ENCODE peak calls at places on chromosomes 4 and X, in eight cellular contexts. One of them, this sample, is unnamed.

GRCh38 chr4:57233391-57233790 is 123.2 kb upstream of the IGFBP7 start:
- DNase-seq in cardiac muscle cell: peak; percentile 45
- DNase-seq in GM23248: peak; percentile 63
- DNase-seq in neural progenitor cell: no peak
- DNase-seq in lung: no peak
- DNase-seq in spleen: no peak
- DNase-seq in tibial artery: no peak
- DNase-seq in esophagus muscularis mucosa: no peak
- DNase-seq in this sample: no peak

GRCh38 chr4:183905593-183906485 is 732 bp downstream of the STOX2 start:
- DNase-seq in cardiac muscle cell: peak; percentile 46
- DNase-seq in GM23248: peak; percentile 32
- DNase-seq in neural progenitor cell: peak; percentile 83
- DNase-seq in lung: peak; percentile 34
- DNase-seq in spleen: no peak
- DNase-seq in tibial artery: peak; percentile 28
- DNase-seq in esophagus muscularis mucosa: no peak
- DNase-seq in this sample: peak; percentile 77

GRCh38 chr4:145890689-145891088 is 47.9 kb downstream of the ZNF827 start:
- DNase-seq in cardiac muscle cell: no peak
- DNase-seq in GM23248: no peak
- DNase-seq in neural progenitor cell: no peak
- DNase-seq in lung: no peak
- DNase-seq in spleen: no peak
- DNase-seq in tibial artery: no peak
- DNase-seq in esophagus muscularis mucosa: no peak
- DNase-seq in this sample: no peak

GRCh38 chr4:173181769-173182374 is 13.3 kb downstream of the GALNT7 start:
- DNase-seq in cardiac muscle cell: peak; percentile 72
- DNase-seq in GM23248: peak; percentile 80
- DNase-seq in neural progenitor cell: no peak
- DNase-seq in lung: no peak
- DNase-seq in spleen: no peak
- DNase-seq in tibial artery: no peak
- DNase-seq in esophagus muscularis mucosa: no peak
- DNase-seq in this sample: no peak

GRCh38 chr4:144989306-144989705 is 108.7 kb downstream of the ANAPC10 start:
- DNase-seq in cardiac muscle cell: no peak
- DNase-seq in GM23248: no peak
- DNase-seq in neural progenitor cell: no peak
- DNase-seq in lung: no peak
- DNase-seq in spleen: no peak
- DNase-seq in tibial artery: no peak
- DNase-seq in esophagus muscularis mucosa: no peak
- DNase-seq in this sample: no peak

GRCh38 chr4:21819086-21819485 is 129.5 kb downstream of the KCNIP4 start:
- DNase-seq in cardiac muscle cell: peak; percentile 70
- DNase-seq in GM23248: peak; percentile 9
- DNase-seq in neural progenitor cell: no peak
- DNase-seq in lung: no peak
- DNase-seq in spleen: no peak
- DNase-seq in tibial artery: no peak
- DNase-seq in esophagus muscularis mucosa: no peak
- DNase-seq in this sample: peak; percentile 56

GRCh38 chrX:16785247-16786138 is 773 bp upstream of the TXLNG start:
- DNase-seq in cardiac muscle cell: no peak
- DNase-seq in GM23248: peak; percentile 18
- DNase-seq in neural progenitor cell: peak; percentile 39
- DNase-seq in lung: peak; percentile 30
- DNase-seq in spleen: peak; percentile 83
- DNase-seq in tibial artery: peak; percentile 21
- DNase-seq in esophagus muscularis mucosa: no peak
- DNase-seq in this sample: peak; percentile 30

GRCh38 chrX:154457491-154458115 is 478 bp upstream of the PLXNA3 start:
- DNase-seq in cardiac muscle cell: no peak
- DNase-seq in GM23248: peak; percentile 52
- DNase-seq in neural progenitor cell: peak; percentile 71
- DNase-seq in lung: no peak
- DNase-seq in spleen: peak; percentile 89
- DNase-seq in tibial artery: no peak
- DNase-seq in esophagus muscularis mucosa: no peak
- DNase-seq in this sample: no peak

GRCh38 chr4:28973591-28974350 is 1746.4 kb upstream of the PCDH7 start:
- DNase-seq in cardiac muscle cell: no peak
- DNase-seq in GM23248: peak; percentile 1
- DNase-seq in neural progenitor cell: no peak
- DNase-seq in lung: no peak
- DNase-seq in spleen: no peak
- DNase-seq in tibial artery: no peak
- DNase-seq in esophagus muscularis mucosa: no peak
- DNase-seq in this sample: no peak

GRCh38 chrX:39152106-39152649 is 350.9 kb downstream of the MID1IP1 start:
- DNase-seq in cardiac muscle cell: peak; percentile 13
- DNase-seq in GM23248: peak; percentile 22
- DNase-seq in neural progenitor cell: peak; percentile 67
- DNase-seq in lung: no peak
- DNase-seq in spleen: peak; percentile 81
- DNase-seq in tibial artery: no peak
- DNase-seq in esophagus muscularis mucosa: no peak
- DNase-seq in this sample: peak; percentile 58

GRCh38 chr4:168076989-168077725 is 15.2 kb upstream of the ANXA10 start:
- DNase-seq in cardiac muscle cell: peak; percentile 84
- DNase-seq in GM23248: peak; percentile 69
- DNase-seq in neural progenitor cell: peak; percentile 75
- DNase-seq in lung: peak; percentile 46
- DNase-seq in spleen: no peak
- DNase-seq in tibial artery: no peak
- DNase-seq in esophagus muscularis mucosa: no peak
- DNase-seq in this sample: peak; percentile 36

GRCh38 chr4:20219526-20219925 is 32.2 kb upstream of the SLIT2 start:
- DNase-seq in cardiac muscle cell: no peak
- DNase-seq in GM23248: peak; percentile 9
- DNase-seq in neural progenitor cell: no peak
- DNase-seq in lung: no peak
- DNase-seq in spleen: no peak
- DNase-seq in tibial artery: no peak
- DNase-seq in esophagus muscularis mucosa: no peak
- DNase-seq in this sample: no peak

GRCh38 chr4:143337600-143338287 is 1.1 kb downstream of the GAB1 start:
- DNase-seq in cardiac muscle cell: peak; percentile 65
- DNase-seq in GM23248: peak; percentile 70
- DNase-seq in neural progenitor cell: peak; percentile 54
- DNase-seq in lung: peak; percentile 46
- DNase-seq in spleen: no peak
- DNase-seq in tibial artery: peak; percentile 49
- DNase-seq in esophagus muscularis mucosa: no peak
- DNase-seq in this sample: peak; percentile 65

GRCh38 chrX:1491851-1492349 is 39.2 kb upstream of the ASMTL start:
- DNase-seq in cardiac muscle cell: peak; percentile 20
- DNase-seq in GM23248: peak; percentile 14
- DNase-seq in neural progenitor cell: peak; percentile 74
- DNase-seq in lung: no peak
- DNase-seq in spleen: peak; percentile 71
- DNase-seq in tibial artery: no peak
- DNase-seq in esophagus muscularis mucosa: no peak
- DNase-seq in this sample: no peak

GRCh38 chr4:158622251-158622650 is 49.4 kb downstream of the C4orf46 start:
- DNase-seq in cardiac muscle cell: no peak
- DNase-seq in GM23248: peak; percentile 39
- DNase-seq in neural progenitor cell: no peak
- DNase-seq in lung: no peak
- DNase-seq in spleen: no peak
- DNase-seq in tibial artery: no peak
- DNase-seq in esophagus muscularis mucosa: no peak
- DNase-seq in this sample: no peak

GRCh38 chr4:87982446-87982845 is 6.9 kb downstream of the SPP1 start:
- DNase-seq in cardiac muscle cell: peak; percentile 47
- DNase-seq in GM23248: no peak
- DNase-seq in neural progenitor cell: peak; percentile 55
- DNase-seq in lung: no peak
- DNase-seq in spleen: no peak
- DNase-seq in tibial artery: no peak
- DNase-seq in esophagus muscularis mucosa: no peak
- DNase-seq in this sample: no peak

GRCh38 chrX:9166566-9166909 is 132.6 kb upstream of the FAM9B start:
- DNase-seq in cardiac muscle cell: no peak
- DNase-seq in GM23248: no peak
- DNase-seq in neural progenitor cell: no peak
- DNase-seq in lung: no peak
- DNase-seq in spleen: no peak
- DNase-seq in tibial artery: no peak
- DNase-seq in esophagus muscularis mucosa: no peak
- DNase-seq in this sample: no peak

GRCh38 chrX:9171841-9172240 is 137.9 kb upstream of the FAM9B start:
- DNase-seq in cardiac muscle cell: peak; percentile 35
- DNase-seq in GM23248: peak; percentile 77
- DNase-seq in neural progenitor cell: no peak
- DNase-seq in lung: no peak
- DNase-seq in spleen: no peak
- DNase-seq in tibial artery: no peak
- DNase-seq in esophagus muscularis mucosa: no peak
- DNase-seq in this sample: no peak

GRCh38 chrX:9172451-9172850 is 138.5 kb upstream of the FAM9B start:
- DNase-seq in cardiac muscle cell: no peak
- DNase-seq in GM23248: no peak
- DNase-seq in neural progenitor cell: no peak
- DNase-seq in lung: no peak
- DNase-seq in spleen: no peak
- DNase-seq in tibial artery: no peak
- DNase-seq in esophagus muscularis mucosa: no peak
- DNase-seq in this sample: no peak
- H3K27ac ChIP-seq in cardiac muscle cell: no peak overlapping the region
- H3K27ac ChIP-seq in GM23248: no peak overlapping the region
- H3K27ac ChIP-seq in neural progenitor cell: no peak overlapping the region
- H3K27ac ChIP-seq in lung: no peak overlapping the region
- H3K27ac ChIP-seq in spleen: no peak overlapping the region
- H3K27ac ChIP-seq in tibial artery: no peak overlapping the region
- H3K27ac ChIP-seq in esophagus muscularis mucosa: no peak overlapping the region
- H3K27ac ChIP-seq in this sample: no peak overlapping the region

GRCh38 chr4:30416547-30416946 is 303.6 kb upstream of the PCDH7 start:
- DNase-seq in cardiac muscle cell: no peak
- DNase-seq in GM23248: no peak
- DNase-seq in neural progenitor cell: no peak
- DNase-seq in lung: no peak
- DNase-seq in spleen: no peak
- DNase-seq in tibial artery: no peak
- DNase-seq in esophagus muscularis mucosa: no peak
- DNase-seq in this sample: no peak

GRCh38 chr4:30413915-30414314 is 306.3 kb upstream of the PCDH7 start:
- DNase-seq in cardiac muscle cell: no peak
- DNase-seq in GM23248: peak; percentile 0
- DNase-seq in neural progenitor cell: no peak
- DNase-seq in lung: no peak
- DNase-seq in spleen: no peak
- DNase-seq in tibial artery: no peak
- DNase-seq in esophagus muscularis mucosa: no peak
- DNase-seq in this sample: no peak
- H3K9me3 ChIP-seq in cardiac muscle cell: no peaks in the 10 kb centered on the region
- H3K9me3 ChIP-seq in GM23248: peaks cover 3% of the 10 kb centered on the region
- H3K9me3 ChIP-seq in neural progenitor cell: peaks cover 20% of the 10 kb centered on the region
- H3K9me3 ChIP-seq in lung: peaks cover 8% of the 10 kb centered on the region
- H3K9me3 ChIP-seq in spleen: peaks cover 68% of the 10 kb centered on the region
- H3K9me3 ChIP-seq in tibial artery: peaks cover 7% of the 10 kb centered on the region
- H3K9me3 ChIP-seq in esophagus muscularis mucosa: peaks cover 38% of the 10 kb centered on the region
- H3K9me3 ChIP-seq in this sample: no peaks in the 10 kb centered on the region

GRCh38 chrX:134821370-134821769 is 163.1 kb upstream of the PLAC1 start:
- DNase-seq in cardiac muscle cell: peak; percentile 75
- DNase-seq in GM23248: peak; percentile 60
- DNase-seq in neural progenitor cell: no peak
- DNase-seq in lung: no peak
- DNase-seq in spleen: no peak
- DNase-seq in tibial artery: peak; percentile 19
- DNase-seq in esophagus muscularis mucosa: no peak
- DNase-seq in this sample: peak; percentile 52

GRCh38 chrX:134821901-134822300 is 163.6 kb upstream of the PLAC1 start:
- DNase-seq in cardiac muscle cell: no peak
- DNase-seq in GM23248: no peak
- DNase-seq in neural progenitor cell: no peak
- DNase-seq in lung: no peak
- DNase-seq in spleen: no peak
- DNase-seq in tibial artery: no peak
- DNase-seq in esophagus muscularis mucosa: no peak
- DNase-seq in this sample: no peak
- H3K27ac ChIP-seq in cardiac muscle cell: no peak overlapping the region
- H3K27ac ChIP-seq in GM23248: peak overlapping the region; percentile 37
- H3K27ac ChIP-seq in neural progenitor cell: no peak overlapping the region
- H3K27ac ChIP-seq in lung: no peak overlapping the region
- H3K27ac ChIP-seq in spleen: peak overlapping the region; percentile 44
- H3K27ac ChIP-seq in tibial artery: no peak overlapping the region
- H3K27ac ChIP-seq in esophagus muscularis mucosa: no peak overlapping the region
- H3K27ac ChIP-seq in this sample: peak overlapping the region; percentile 52

DNA sequence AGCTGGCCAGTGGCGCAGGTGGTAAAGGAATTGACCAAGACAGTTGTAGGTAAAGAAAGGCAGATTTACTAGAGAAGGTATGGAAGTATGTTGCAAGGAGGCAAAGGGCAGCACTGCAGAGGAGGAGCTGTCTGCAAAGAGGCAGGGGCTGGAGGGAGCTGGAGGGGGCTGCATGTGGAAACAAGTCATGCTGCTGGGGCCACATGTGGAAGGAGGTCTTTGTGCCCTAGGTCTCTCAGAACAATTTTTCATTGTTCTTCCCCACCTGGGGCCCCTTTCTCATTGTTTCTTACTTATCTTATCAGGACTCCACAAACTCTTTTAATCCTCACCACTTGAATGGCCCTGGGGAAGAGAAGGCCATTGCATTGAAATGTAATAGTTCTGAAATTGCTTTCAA is 144.8 kb upstream of the PLAC1 start:
- DNase-seq in cardiac muscle cell: no peak
- DNase-seq in GM23248: no peak
- DNase-seq in neural progenitor cell: peak; percentile 7
- DNase-seq in lung: no peak
- DNase-seq in spleen: no peak
- DNase-seq in tibial artery: no peak
- DNase-seq in esophagus muscularis mucosa: no peak
- DNase-seq in this sample: no peak
- H3K9me3 ChIP-seq in cardiac muscle cell: no peaks in the 10 kb centered on the region
- H3K9me3 ChIP-seq in GM23248: no peaks in the 10 kb centered on the region
- H3K9me3 ChIP-seq in neural progenitor cell: no peaks in the 10 kb centered on the region
- H3K9me3 ChIP-seq in lung: no peaks in the 10 kb centered on the region
- H3K9me3 ChIP-seq in spleen: no peaks in the 10 kb centered on the region
- H3K9me3 ChIP-seq in tibial artery: no peaks in the 10 kb centered on the region
- H3K9me3 ChIP-seq in esophagus muscularis mucosa: no peaks in the 10 kb centered on the region
- H3K9me3 ChIP-seq in this sample: no peaks in the 10 kb centered on the region